ENCODE peak calls at places on chromosomes 1 and 21, in ten cellular contexts. K is stimulated activated CD8-positive, alpha-beta memory T cell treated with anti-CD3 and anti-CD28 coated beads, Interleukin-4, amount 100 ng/mL, for 1 hour; B is colonic mucosa; D is T1000; W is pons; T is T-helper 1 cell; I is stimulated activated CD4-positive, alpha-beta T cell treated with anti-CD3 and anti-CD28 coated beads, Interleukin-15, amount 100 ng/mL, for 1 hour; Z is HuH-7; N is dermis blood vessel endothelial cell; S is amniotic stem cell. G is an unnamed sample.

GRCh38 chr1:3261969-3262579 is 192.4 kb upstream of the ARHGEF16 start:
- DNase-seq in D (no peak), B (no peak), I (no peak), S (no peak), T (no peak), N (no peak), W (no peak), Z (no peak), K (no peak), G (no peak)

GRCh38 chr1:200962631-200963030 is 60.9 kb downstream of the KIF21B start:
- DNase-seq in K (no peak), N (no peak), D (no peak), I (no peak), T (no peak), W (no peak), Z (no peak), B (no peak), S (no peak), G (no peak)

GRCh38 chr1:19802269-19802668 is 2.6 kb upstream of the TMCO4 start:
- DNase-seq in D (no peak), T (no peak), S (no peak), N (no peak), I (no peak), K (no peak), B (no peak), W (no peak), Z (no peak), G (no peak)

GRCh38 chr1:14945132-14946010 is 208.2 kb upstream of the TMEM51 start:
- DNase-seq in D (no peak), W (peak), B (peak), Z (no peak), I (no peak), S (peak), T (no peak), N (peak), K (no peak), G (peak)

GRCh38 chr1:94743866-94744265 is 76.3 kb upstream of the SLC44A3 start:
- DNase-seq in K (no peak), D (no peak), W (peak), N (no peak), S (no peak), Z (no peak), T (no peak), I (no peak), B (no peak), G (peak)

GRCh38 chr1:193358419-193358818 is 172.0 kb upstream of the B3GALT2 start:
- DNase-seq in B (no peak), W (no peak), N (no peak), Z (no peak), K (no peak), D (no peak), T (no peak), I (no peak), S (no peak), G (no peak)

GRCh38 chr1:2047749-2048729 is 2.2 kb upstream of the PRKCZ start:
- DNase-seq in W (no peak), S (no peak), N (no peak), T (no peak), Z (no peak), D (no peak), B (peak), K (no peak), I (no peak), G (no peak)

GRCh38 chr21:21907271-21907670 is 909.1 kb downstream of the NCAM2 start:
- DNase-seq in D (no peak), Z (no peak), N (no peak), S (no peak), I (no peak), T (no peak), K (no peak), B (no peak), W (no peak), G (no peak)

GRCh38 chr1:186093437-186093836 is 281.6 kb downstream of the TPR start:
- DNase-seq in S (no peak), N (peak), Z (peak), D (no peak), W (no peak), T (no peak), B (peak), K (no peak), I (no peak), G (no peak)

GRCh38 chr1:19661721-19662228 is 2.9 kb upstream of the HTR6 start:
- DNase-seq in I (no peak), D (no peak), W (peak), K (no peak), B (no peak), S (no peak), Z (no peak), T (no peak), N (peak), G (no peak)

GRCh38 chr1:84278905-84279304 is 22.6 kb upstream of the SAMD13 start:
- DNase-seq in T (no peak), D (no peak), S (no peak), N (no peak), B (no peak), I (no peak), Z (no peak), W (no peak), K (no peak), G (no peak)

GRCh38 chr1:198598796-198599321 is 40.0 kb upstream of the PTPRC start:
- DNase-seq in S (no peak), Z (no peak), T (no peak), W (no peak), I (no peak), D (no peak), K (no peak), N (no peak), B (no peak), G (no peak)

GRCh38 chr1:15282810-15283474 is 35.9 kb downstream of the FHAD1 start:
- DNase-seq in I (no peak), K (no peak), B (no peak), S (no peak), D (no peak), W (no peak), Z (no peak), N (no peak), T (no peak), G (no peak)

GRCh38 chr1:37553598-37553926 is 531 bp downstream of the SNIP1 start:
- DNase-seq in K (no peak), D (no peak), T (no peak), I (no peak), B (no peak), Z (no peak), S (no peak), W (no peak), N (no peak), G (no peak)

GRCh38 chr1:98253145-98253544 is 332.3 kb upstream of the DPYD start:
- DNase-seq in D (no peak), K (no peak), B (no peak), I (no peak), W (no peak), S (no peak), N (no peak), T (no peak), Z (no peak), G (no peak)

GRCh38 chr21:34526618-34527290 is 14.7 kb upstream of the KCNE1 start:
- DNase-seq in B (peak), S (peak), Z (peak), N (peak), K (no peak), W (peak), T (no peak), D (peak), I (no peak), G (peak)

GRCh38 chr1:246165826-246166709 is 341.0 kb downstream of the SMYD3 start:
- DNase-seq in N (no peak), D (no peak), B (no peak), T (no peak), W (no peak), S (no peak), I (no peak), Z (peak), K (no peak), G (no peak)

GRCh38 chr21:20639026-20639425 is 359.2 kb upstream of the NCAM2 start:
- DNase-seq in B (no peak), W (no peak), S (no peak), K (no peak), N (no peak), T (no peak), D (peak), Z (no peak), I (no peak), G (peak)

GRCh38 chr1:109161836-109162606 is 48.1 kb downstream of the ELAPOR1 start:
- DNase-seq in I (no peak), S (peak), W (peak), K (no peak), B (no peak), N (no peak), D (peak), Z (peak), T (no peak), G (peak)

G was measured in skeletal muscle cell.